ENCODE peak calls at places on chromosomes 6 and 20, in nine cellular contexts. One of them, this sample, is unnamed.

GRCh38 chr6:132515386-132515785 is 2.5 kb upstream of the STX7 start:
- DNase-seq in GOT3: no peak
- DNase-seq in ELR: no peak
- DNase-seq in nucleus accumbens: no peak
- DNase-seq in mesothelial cell of epicardium: no peak
- DNase-seq in T-helper 9 cell: no peak
- DNase-seq in GM20000: no peak
- DNase-seq in B cell: no peak
- DNase-seq in adrenal gland: no peak
- DNase-seq in this sample: no peak

GRCh38 chr6:125294925-125295324 is 6.8 kb downstream of the HDDC2 start:
- DNase-seq in GOT3: no peak
- DNase-seq in ELR: no peak
- DNase-seq in nucleus accumbens: no peak
- DNase-seq in mesothelial cell of epicardium: no peak
- DNase-seq in T-helper 9 cell: no peak
- DNase-seq in GM20000: no peak
- DNase-seq in B cell: no peak
- DNase-seq in adrenal gland: no peak
- DNase-seq in this sample: no peak

GRCh38 chr6:87965806-87966205 is 81.8 kb upstream of the SPACA1 start:
- DNase-seq in GOT3: no peak
- DNase-seq in ELR: no peak
- DNase-seq in nucleus accumbens: no peak
- DNase-seq in mesothelial cell of epicardium: no peak
- DNase-seq in T-helper 9 cell: no peak
- DNase-seq in GM20000: no peak
- DNase-seq in B cell: no peak
- DNase-seq in adrenal gland: no peak
- DNase-seq in this sample: no peak

GRCh38 chr6:160356074-160356754 is 8.0 kb downstream of the SLC22A3 start:
- DNase-seq in GOT3: no peak
- DNase-seq in ELR: no peak
- DNase-seq in nucleus accumbens: no peak
- DNase-seq in mesothelial cell of epicardium: no peak
- DNase-seq in T-helper 9 cell: no peak
- DNase-seq in GM20000: no peak
- DNase-seq in B cell: no peak
- DNase-seq in adrenal gland: no peak
- DNase-seq in this sample: no peak

GRCh38 chr20:8602389-8603116 is 466.3 kb upstream of the PLCB4 start:
- DNase-seq in GOT3: no peak
- DNase-seq in ELR: no peak
- DNase-seq in nucleus accumbens: no peak
- DNase-seq in mesothelial cell of epicardium: no peak
- DNase-seq in T-helper 9 cell: no peak
- DNase-seq in GM20000: peak; percentile 45
- DNase-seq in B cell: no peak
- DNase-seq in adrenal gland: no peak
- DNase-seq in this sample: no peak

GRCh38 chr6:111925296-111925695 is 52.0 kb upstream of the FYN start:
- DNase-seq in GOT3: no peak
- DNase-seq in ELR: peak; percentile 83
- DNase-seq in nucleus accumbens: no peak
- DNase-seq in mesothelial cell of epicardium: no peak
- DNase-seq in T-helper 9 cell: no peak
- DNase-seq in GM20000: no peak
- DNase-seq in B cell: no peak
- DNase-seq in adrenal gland: no peak
- DNase-seq in this sample: no peak

GRCh38 chr6:75368151-75368779 is 83.7 kb upstream of the TMEM30A start:
- DNase-seq in GOT3: no peak
- DNase-seq in ELR: peak; percentile 50
- DNase-seq in nucleus accumbens: no peak
- DNase-seq in mesothelial cell of epicardium: peak; percentile 58
- DNase-seq in T-helper 9 cell: no peak
- DNase-seq in GM20000: peak; percentile 15
- DNase-seq in B cell: no peak
- DNase-seq in adrenal gland: no peak
- DNase-seq in this sample: no peak

GRCh38 chr6:144334150-144334708 is 49.1 kb downstream of the UTRN start:
- DNase-seq in GOT3: no peak
- DNase-seq in ELR: no peak
- DNase-seq in nucleus accumbens: no peak
- DNase-seq in mesothelial cell of epicardium: no peak
- DNase-seq in T-helper 9 cell: peak; percentile 45
- DNase-seq in GM20000: peak; percentile 45
- DNase-seq in B cell: peak; percentile 86
- DNase-seq in adrenal gland: no peak
- DNase-seq in this sample: no peak

GRCh38 chr6:84575264-84575663 is 189.1 kb downstream of the TBX18 start:
- DNase-seq in GOT3: no peak
- DNase-seq in ELR: peak; percentile 83
- DNase-seq in nucleus accumbens: no peak
- DNase-seq in mesothelial cell of epicardium: no peak
- DNase-seq in T-helper 9 cell: no peak
- DNase-seq in GM20000: peak; percentile 10
- DNase-seq in B cell: no peak
- DNase-seq in adrenal gland: no peak
- DNase-seq in this sample: peak; percentile 1

GRCh38 chr6:27296106-27296783 is 15.8 kb downstream of the POM121L2 start:
- DNase-seq in GOT3: no peak
- DNase-seq in ELR: peak; percentile 81
- DNase-seq in nucleus accumbens: no peak
- DNase-seq in mesothelial cell of epicardium: no peak
- DNase-seq in T-helper 9 cell: no peak
- DNase-seq in GM20000: no peak
- DNase-seq in B cell: no peak
- DNase-seq in adrenal gland: no peak
- DNase-seq in this sample: no peak

GRCh38 chr6:135759831-135760230 is 91.7 kb upstream of the PDE7B start:
- DNase-seq in GOT3: no peak
- DNase-seq in ELR: no peak
- DNase-seq in nucleus accumbens: no peak
- DNase-seq in mesothelial cell of epicardium: no peak
- DNase-seq in T-helper 9 cell: no peak
- DNase-seq in GM20000: no peak
- DNase-seq in B cell: no peak
- DNase-seq in adrenal gland: no peak
- DNase-seq in this sample: no peak

GRCh38 chr20:40997116-40997515 is 31.5 kb upstream of the TOP1 start:
- DNase-seq in GOT3: no peak
- DNase-seq in ELR: no peak
- DNase-seq in nucleus accumbens: no peak
- DNase-seq in mesothelial cell of epicardium: peak; percentile 13
- DNase-seq in T-helper 9 cell: no peak
- DNase-seq in GM20000: no peak
- DNase-seq in B cell: no peak
- DNase-seq in adrenal gland: peak; percentile 24
- DNase-seq in this sample: no peak

GRCh38 chr20:53879048-53879684 is 191.2 kb downstream of the BCAS1 start:
- DNase-seq in GOT3: no peak
- DNase-seq in ELR: no peak
- DNase-seq in nucleus accumbens: no peak
- DNase-seq in mesothelial cell of epicardium: no peak
- DNase-seq in T-helper 9 cell: no peak
- DNase-seq in GM20000: no peak
- DNase-seq in B cell: no peak
- DNase-seq in adrenal gland: no peak
- DNase-seq in this sample: no peak

GRCh38 chr6:69866351-69867074 is at the start of gene COL19A1:
- DNase-seq in GOT3: no peak
- DNase-seq in ELR: peak; percentile 6
- DNase-seq in nucleus accumbens: peak; percentile 24
- DNase-seq in mesothelial cell of epicardium: peak; percentile 47
- DNase-seq in T-helper 9 cell: peak; percentile 2
- DNase-seq in GM20000: peak; percentile 59
- DNase-seq in B cell: peak; percentile 78
- DNase-seq in adrenal gland: peak; percentile 56
- DNase-seq in this sample: no peak

GRCh38 chr6:109456710-109457595 is 1.4 kb upstream of the MICAL1 start:
- DNase-seq in GOT3: no peak
- DNase-seq in ELR: peak; percentile 64
- DNase-seq in nucleus accumbens: peak; percentile 19
- DNase-seq in mesothelial cell of epicardium: no peak
- DNase-seq in T-helper 9 cell: no peak
- DNase-seq in GM20000: no peak
- DNase-seq in B cell: no peak
- DNase-seq in adrenal gland: peak; percentile 78
- DNase-seq in this sample: peak; percentile 96

GRCh38 chr20:48740714-48741113 is 87.1 kb downstream of the PREX1 start:
- DNase-seq in GOT3: no peak
- DNase-seq in ELR: no peak
- DNase-seq in nucleus accumbens: no peak
- DNase-seq in mesothelial cell of epicardium: no peak
- DNase-seq in T-helper 9 cell: no peak
- DNase-seq in GM20000: peak; percentile 65
- DNase-seq in B cell: no peak
- DNase-seq in adrenal gland: no peak
- DNase-seq in this sample: no peak

This sample was measured in foreskin melanocyte.